ENCODE peak calls at places on chromosome 3, in ten cellular contexts. T is T-helper 2 cell; F is AG04450; V is iris pigment epithelial cell; J is activated CD4-positive, alpha-beta T cell treated with anti-CD3 and anti-CD28 coated beads, Interleukin-2, amount 10 ng/mL, durations not matched to agents 7 days and 5 days; E is NCI-H1694 treated with DMSO at 0.1 percent for 48 hours; W is aorta; Z is SW 1271; K is WERI-Rb-1; G is GDM1. D is an unnamed sample.
A peak's percentile ranks its signal among the peaks of the same experiment; 100 is the strongest.

GRCh38 chr3:72655151-72655551 is 193.1 kb downstream of the SHQ1 start:
- DNase-seq in T (no peak), F (no peak), V (peak; percentile 11), J (no peak), E (no peak), W (no peak), Z (no peak), K (no peak), G (no peak), D (peak; percentile 68)

GRCh38 chr3:2094941-2095340 is 3.7 kb upstream of the CNTN4 start:
- DNase-seq in T (no peak), F (no peak), V (no peak), J (no peak), E (no peak), W (no peak), Z (no peak), K (no peak), G (no peak), D (no peak)

GRCh38 chr3:37816271-37816670 is 45.4 kb upstream of the CTDSPL start:
- DNase-seq in T (no peak), F (no peak), V (no peak), J (no peak), E (no peak), W (no peak), Z (no peak), K (no peak), G (no peak), D (no peak)

GRCh38 chr3:108493862-108494261 is 16.5 kb downstream of the MYH15 start:
- DNase-seq in T (no peak), F (no peak), V (no peak), J (no peak), E (peak; percentile 20), W (no peak), Z (no peak), K (peak; percentile 33), G (no peak), D (peak; percentile 49)

GRCh38 chr3:11021611-11022011 is 29.1 kb downstream of the SLC6A1 start:
- DNase-seq in T (no peak), F (no peak), V (no peak), J (no peak), E (no peak), W (peak; percentile 40), Z (no peak), K (no peak), G (no peak), D (no peak)

GRCh38 chr3:29937185-29937584 is 656.3 kb downstream of the RBMS3 start:
- DNase-seq in T (no peak), F (no peak), V (peak; percentile 60), J (no peak), E (no peak), W (no peak), Z (no peak), K (no peak), G (no peak), D (peak; percentile 1)

GRCh38 chr3:154228561-154229216 is 95.6 kb downstream of the DHX36 start:
- DNase-seq in T (no peak), F (peak; percentile 21), V (peak; percentile 81), J (no peak), E (no peak), W (no peak), Z (no peak), K (no peak), G (no peak), D (no peak)

GRCh38 chr3:79314547-79314946 is 453.3 kb downstream of the ROBO1 start:
- DNase-seq in T (no peak), F (no peak), V (no peak), J (no peak), E (no peak), W (no peak), Z (no peak), K (no peak), G (no peak), D (no peak)

GRCh38 chr3:59680916-59681315 is 631.1 kb upstream of the CFAP20DC start:
- DNase-seq in T (no peak), F (no peak), V (no peak), J (no peak), E (no peak), W (no peak), Z (no peak), K (no peak), G (no peak), D (no peak)

GRCh38 chr3:11791339-11792200 is 55.1 kb downstream of the TAMM41 start:
- DNase-seq in T (no peak), F (no peak), V (no peak), J (no peak), E (no peak), W (no peak), Z (no peak), K (no peak), G (no peak), D (no peak)

GRCh38 chr3:121690777-121691405 is 30.2 kb upstream of the HCLS1 start:
- DNase-seq in T (no peak), F (no peak), V (no peak), J (no peak), E (no peak), W (no peak), Z (no peak), K (no peak), G (no peak), D (no peak)

GRCh38 chr3:147462856-147463255 is 53.7 kb downstream of the ZIC1 start:
- DNase-seq in T (no peak), F (no peak), V (no peak), J (no peak), E (no peak), W (no peak), Z (no peak), K (no peak), G (no peak), D (no peak)

GRCh38 chr3:158709666-158710083 is 22.6 kb downstream of the RARRES1 start:
- DNase-seq in T (no peak), F (peak; percentile 86), V (peak; percentile 99), J (no peak), E (no peak), W (no peak), Z (no peak), K (no peak), G (no peak), D (peak; percentile 100)